ENCODE peak calls at places on chromosomes 7 and 10, in four cellular contexts. A, W, T and J are unnamed samples.

GRCh38 chr10:78357027-78357672 is 323.5 kb downstream of the RPS24 start:
- DNase-seq in W (no peak), A (peak; percentile 93), T (no peak), J (peak; percentile 85)

GRCh38 chr10:117720931-117721826 is 178.6 kb downstream of the EMX2 start:
- DNase-seq in W (no peak), T (no peak), A (peak; percentile 73), J (peak; percentile 86)

GRCh38 chr10:131124945-131125344 is 186.6 kb downstream of the TCERG1L start:
- DNase-seq in A (no peak), W (no peak), T (no peak), J (no peak)

GRCh38 chr7:44221231-44221791 is 20.5 kb downstream of the YKT6 start:
- DNase-seq in W (no peak), T (no peak), A (no peak), J (no peak)

GRCh38 chr7:1059200-1060091 is 15.1 kb downstream of the GPR146 start:
- DNase-seq in T (no peak), A (peak; percentile 98), W (peak; percentile 78), J (peak; percentile 98)

GRCh38 chr10:34808789-34809745 is 6.0 kb downstream of the PARD3 start:
- DNase-seq in A (peak; percentile 83), W (no peak), T (peak; percentile 38), J (peak; percentile 86)

GRCh38 chr10:124388476-124388822 is 30.3 kb downstream of the OAT start:
- DNase-seq in T (no peak), A (no peak), W (no peak), J (no peak)

GRCh38 chr7:87920578-87920977 is 13.5 kb upstream of the ADAM22 start:
- DNase-seq in W (no peak), A (peak; percentile 55), T (no peak), J (peak; percentile 65)

GRCh38 chr10:77328272-77328816 is 309.3 kb downstream of the KCNMA1 start:
- DNase-seq in T (peak; percentile 18), A (peak; percentile 60), W (peak; percentile 59), J (peak; percentile 87)

GRCh38 chr10:69517271-69517848 is 55.9 kb downstream of the NEUROG3 start:
- DNase-seq in T (no peak), W (no peak), A (no peak), J (no peak)

GRCh38 chr7:137953692-137954470 is 48.0 kb downstream of the CREB3L2 start:
- DNase-seq in T (peak; percentile 66), W (no peak), A (peak; percentile 98), J (peak; percentile 84)

GRCh38 chr7:93515144-93515543 is 59.4 kb downstream of the CALCR start:
- DNase-seq in T (no peak), W (no peak), A (no peak), J (no peak)

GRCh38 chr7:97555845-97556431 is 175.9 kb upstream of the TAC1 start:
- DNase-seq in A (no peak), W (no peak), T (no peak), J (no peak)

GRCh38 chr10:110392860-110393732 is 88.4 kb upstream of the SMNDC1 start:
- DNase-seq in W (no peak), T (peak; percentile 68), A (peak; percentile 57), J (no peak)

GRCh38 chr7:21771261-21771660 is 174.4 kb downstream of the CDCA7L start:
- DNase-seq in T (no peak), A (no peak), W (no peak), J (no peak)

DNA sequence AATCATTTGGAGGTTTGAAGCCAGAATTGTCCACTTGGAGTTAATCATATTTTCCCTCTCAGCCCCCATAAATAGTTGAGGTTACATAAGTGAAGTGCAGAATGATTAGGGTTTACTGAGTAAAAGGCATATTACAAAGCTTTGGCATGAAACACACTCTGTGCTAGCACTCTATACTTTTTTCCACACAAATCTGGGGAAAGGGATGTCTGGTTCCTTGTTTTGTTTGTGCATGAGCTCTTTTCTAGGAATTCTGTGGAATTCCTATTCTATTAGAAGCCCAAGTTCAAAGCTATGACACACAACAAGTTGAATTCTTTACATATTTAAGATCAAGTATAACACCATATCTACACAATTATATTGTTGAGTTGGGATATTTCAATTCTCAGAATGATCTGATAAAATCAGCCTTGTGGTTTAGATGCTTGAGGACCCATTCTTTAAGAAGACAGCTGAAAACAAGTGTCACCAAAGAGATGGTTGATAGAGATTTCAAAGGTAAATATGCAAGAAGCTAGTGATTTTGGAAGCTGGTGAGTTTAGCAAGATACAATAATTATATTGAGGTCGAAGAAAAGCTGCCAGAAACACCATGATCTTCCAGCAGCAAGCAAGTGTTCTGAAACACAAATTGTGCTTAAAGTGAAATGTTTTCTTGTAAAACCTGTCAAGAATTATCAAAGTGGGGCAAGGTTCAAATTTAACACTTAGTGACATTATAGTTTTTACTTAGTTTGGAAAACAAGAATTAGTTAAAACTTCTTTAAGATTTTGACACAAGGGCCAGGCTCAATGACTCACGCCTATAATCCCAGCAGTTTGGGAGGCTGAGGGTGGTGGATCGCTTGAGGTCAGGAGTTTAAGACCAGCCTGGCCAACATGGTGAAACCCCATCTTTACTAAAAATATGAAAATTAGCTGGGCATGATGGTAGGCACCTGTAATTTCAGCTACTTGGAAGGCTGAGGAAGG is 122.6 kb downstream of the INHBA start:
- DNase-seq in A (no peak), W (no peak), T (no peak), J (no peak)
- H3K9ac ChIP-seq in A (no peak overlapping the region), W (no peak overlapping the region), T (no peak overlapping the region), J (no peak overlapping the region)

GRCh38 chr7:128065872-128066271 is 34.6 kb upstream of the LRRC4 start:
- DNase-seq in W (no peak), T (peak; percentile 36), A (no peak), J (no peak)

GRCh38 chr7:128067983-128068382 is 36.7 kb upstream of the LRRC4 start:
- DNase-seq in T (no peak), A (no peak), W (no peak), J (no peak)

GRCh38 chr7:128068785-128069184 is 37.5 kb upstream of the LRRC4 start:
- DNase-seq in T (no peak), A (no peak), W (no peak), J (no peak)

GRCh38 chr7:128069367-128070364 is 38.4 kb upstream of the LRRC4 start:
- DNase-seq in T (no peak), A (no peak), W (no peak), J (no peak)

GRCh38 chr7:128066858-128067257 is 35.6 kb upstream of the LRRC4 start:
- DNase-seq in W (no peak), A (peak; percentile 27), T (no peak), J (peak; percentile 61)
- H3K4me1 ChIP-seq in W (no peaks in the 10 kb centered on the region), A (no peaks in the 10 kb centered on the region), T (no peaks in the 10 kb centered on the region), J (no peaks in the 10 kb centered on the region)

DNA sequence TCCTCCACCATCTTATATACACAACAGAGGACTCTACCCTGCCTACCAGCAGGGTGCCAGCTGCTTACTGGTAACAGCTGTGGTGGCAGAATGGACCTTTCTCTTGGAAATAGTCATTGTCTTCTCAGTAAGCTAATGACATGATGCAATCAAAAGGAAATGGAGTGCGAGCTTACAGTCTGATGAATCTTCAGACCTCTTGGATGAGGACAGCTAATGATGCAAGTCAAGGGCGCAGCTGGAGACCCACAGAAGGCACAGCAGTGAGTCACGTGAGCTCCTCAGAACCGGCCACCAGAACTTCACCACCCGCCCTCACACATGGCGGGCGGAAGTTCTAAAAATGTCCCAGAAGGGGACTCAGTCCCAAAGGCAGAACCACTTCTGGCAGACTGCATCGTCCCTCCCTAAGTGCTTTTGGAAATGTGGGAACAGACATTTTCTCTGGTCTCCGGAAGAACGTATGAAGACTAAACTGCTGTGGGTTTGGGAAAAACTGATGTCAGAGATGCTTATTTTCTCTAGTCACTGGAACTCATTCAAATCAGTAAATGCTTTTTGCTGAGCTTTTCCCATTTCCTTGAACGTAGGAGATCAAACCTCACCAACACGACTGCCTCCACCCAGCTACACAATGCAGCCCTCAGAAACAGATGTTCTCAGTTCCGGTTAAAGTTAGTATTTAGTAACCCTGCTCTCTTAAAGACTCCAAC is 96.4 kb downstream of the FAS start:
- DNase-seq in A (peak; percentile 44), W (no peak), T (no peak), J (peak; percentile 69)
- H3K9ac ChIP-seq in A (no peak overlapping the region), W (no peak overlapping the region), T (no peak overlapping the region), J (no peak overlapping the region)

GRCh38 chr10:13905281-13905680 is 318.5 kb downstream of the PRPF18 start:
- DNase-seq in A (no peak), W (no peak), T (no peak), J (no peak)

GRCh38 chr10:13909911-13910617 is 323.3 kb downstream of the PRPF18 start:
- DNase-seq in A (no peak), W (no peak), T (no peak), J (no peak)

GRCh38 chr10:13908475-13908874 is 321.7 kb downstream of the PRPF18 start:
- DNase-seq in W (no peak), T (no peak), A (no peak), J (no peak)

GRCh38 chr10:13904053-13904452 is 317.3 kb downstream of the PRPF18 start:
- DNase-seq in T (no peak), A (no peak), W (no peak), J (no peak)

DNA sequence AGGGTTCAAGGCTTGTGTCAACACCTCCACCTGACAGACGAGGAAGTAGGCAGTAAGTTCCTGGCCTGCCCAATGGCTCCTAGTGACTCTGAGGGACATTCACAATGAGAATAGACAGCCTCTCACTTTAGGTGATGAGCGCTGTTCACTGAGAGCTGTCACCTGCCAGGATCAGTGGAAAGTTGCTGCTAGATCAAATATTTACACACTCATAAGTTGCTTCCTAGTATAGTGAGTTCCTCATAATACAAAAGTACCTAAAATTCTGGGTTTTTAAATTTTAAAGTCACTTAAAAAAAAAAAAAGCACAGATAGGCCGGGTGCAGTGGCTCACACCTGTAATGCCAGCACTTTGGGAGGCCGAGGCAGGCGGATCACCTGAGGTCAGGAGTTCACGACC is 320.8 kb downstream of the PRPF18 start:
- DNase-seq in T (no peak), A (no peak), W (no peak), J (no peak)
- H3K4me1 ChIP-seq in T (no peaks in the 10 kb centered on the region), A (no peaks in the 10 kb centered on the region), W (no peaks in the 10 kb centered on the region), J (no peaks in the 10 kb centered on the region)

GRCh38 chr7:68213838-68214237 is 1217.2 kb downstream of the TYW1 start:
- DNase-seq in T (no peak), A (no peak), W (no peak), J (no peak)
- H3K9ac ChIP-seq in T (no peak overlapping the region), A (no peak overlapping the region), W (no peak overlapping the region), J (no peak overlapping the region)

GRCh38 chr7:17626215-17626614 is 314.1 kb downstream of the SNX13 start:
- DNase-seq in T (no peak), W (no peak), A (no peak), J (no peak)

GRCh38 chr7:17625038-17625437 is 315.3 kb downstream of the SNX13 start:
- DNase-seq in W (no peak), T (no peak), A (no peak), J (no peak)

GRCh38 chr7:17622443-17622842 is 317.9 kb downstream of the SNX13 start:
- DNase-seq in T (no peak), W (no peak), A (no peak), J (no peak)

GRCh38 chr7:17624379-17624778 is 315.9 kb downstream of the SNX13 start:
- DNase-seq in T (no peak), W (no peak), A (no peak), J (no peak)

DNA sequence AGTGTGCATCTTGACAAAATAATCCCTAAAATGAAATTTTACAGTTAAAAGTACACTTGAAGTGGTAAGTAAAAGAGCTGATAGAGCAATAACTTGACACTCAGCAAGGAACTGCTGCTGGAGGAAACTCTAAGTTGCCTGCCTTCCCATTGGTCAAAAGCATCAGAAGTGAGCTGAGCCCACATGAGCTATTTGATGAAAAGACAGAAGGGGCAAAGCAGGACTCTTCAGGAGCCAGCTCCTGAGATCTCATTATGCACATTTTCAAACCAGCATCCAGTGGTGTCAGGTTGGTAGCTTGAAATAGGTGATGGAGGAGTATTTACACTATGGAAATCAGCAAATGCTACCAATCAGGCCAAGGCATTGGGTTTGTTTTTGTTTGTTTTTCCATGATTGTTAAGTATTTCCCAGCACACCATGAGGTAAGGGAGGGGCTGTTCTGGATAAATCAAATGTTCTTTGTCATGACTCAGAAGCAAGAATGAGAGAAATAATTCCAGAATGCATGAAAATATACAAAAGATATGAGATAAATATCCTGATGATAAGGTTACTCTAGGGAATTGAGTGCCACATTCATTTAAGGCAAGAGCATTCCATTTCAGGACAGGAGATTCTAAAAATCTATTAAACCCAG is 316.6 kb downstream of the SNX13 start:
- DNase-seq in T (no peak), A (peak; percentile 9), W (no peak), J (no peak)
- H3K4me1 ChIP-seq in T (no peaks in the 10 kb centered on the region), A (no peaks in the 10 kb centered on the region), W (no peaks in the 10 kb centered on the region), J (peaks cover 3% of the 10 kb centered on the region)